ENCODE peak calls at places on chromosomes 3 and 15, in six cellular contexts. I is retina, H is IMR-90, J is nephron progenitor cell, M is iris pigment epithelial cell, Q is brain microvascular endothelial cell. T is an unnamed sample.

GRCh38 chr3:194407423-194407822 is 8.4 kb upstream of the GP5 start:
- DNase-seq in I (no peak), H (peak), J (no peak), M (peak), Q (peak), T (no peak)

GRCh38 chr3:171415070-171415469 is 45.1 kb downstream of the TNIK start:
- DNase-seq in I (no peak), H (peak), J (no peak), M (peak), Q (peak), T (no peak)

GRCh38 chr3:71998995-71999673 is 214.2 kb upstream of the PROK2 start:
- DNase-seq in I (no peak), H (peak), J (no peak), M (peak), Q (peak), T (peak)

GRCh38 chr3:38687306-38687705 is 37.8 kb upstream of the SCN5A start:
- DNase-seq in I (no peak), H (no peak), J (no peak), M (no peak), Q (no peak), T (no peak)

GRCh38 chr15:79329186-79329611 is 18.3 kb downstream of the TMED3 start:
- DNase-seq in I (no peak), H (peak), J (no peak), M (peak), Q (peak), T (peak)

GRCh38 chr3:97815149-97815917 is 6.5 kb upstream of the CRYBG3 start:
- DNase-seq in I (no peak), H (peak), J (no peak), M (no peak), Q (no peak), T (no peak)

GRCh38 chr3:9430733-9431132 is 33.3 kb downstream of the SETD5 start:
- DNase-seq in I (no peak), H (no peak), J (no peak), M (no peak), Q (no peak), T (no peak)

GRCh38 chr15:74322558-74323180 is 44.8 kb downstream of the CYP11A1 start:
- DNase-seq in I (peak), H (peak), J (peak), M (peak), Q (peak), T (peak)